ENCODE peak calls at places on chromosomes 4 and X, in four cellular contexts. V is aorta, Z is brain microvascular endothelial cell, P is GM23248. T is an unnamed sample.

GRCh38 chr4:10028910-10029309 is 7.6 kb upstream of the SLC2A9 start:
- DNase-seq in V (no peak), Z (no peak), P (peak), T (no peak)

GRCh38 chr4:12439633-12440305 is 1011.1 kb upstream of the HS3ST1 start:
- DNase-seq in V (no peak), Z (no peak), P (no peak), T (peak)

GRCh38 chrX:99371976-99372595 is 1038.0 kb downstream of the PCDH19 start:
- DNase-seq in V (no peak), Z (no peak), P (no peak), T (no peak)

GRCh38 chr4:38190717-38191178 is 230.6 kb downstream of the PTTG2 start:
- DNase-seq in V (peak), Z (peak), P (peak), T (peak)

GRCh38 chrX:72169008-72169728 is 12.4 kb upstream of the PIN4 start:
- DNase-seq in V (no peak), Z (no peak), P (peak), T (no peak)

GRCh38 chr4:86939123-86939522 is 4.3 kb downstream of the AFF1 start:
- DNase-seq in V (no peak), Z (no peak), P (peak), T (no peak)

GRCh38 chr4:127622923-127623754 is 9.6 kb upstream of the INTU start:
- DNase-seq in V (peak), Z (peak), P (peak), T (peak)

GRCh38 chr4:108433832-108434231 is 186.5 kb upstream of the RPL34 start:
- DNase-seq in V (no peak), Z (peak), P (peak), T (peak)

GRCh38 chrX:78571849-78572248 is 87.3 kb downstream of the RTL3 start:
- DNase-seq in V (no peak), Z (no peak), P (no peak), T (no peak)

GRCh38 chrX:97806238-97806637 is 922.5 kb downstream of the RPA4 start:
- DNase-seq in V (no peak), Z (no peak), P (peak), T (no peak)

GRCh38 chrX:39757971-39758370 is 339.8 kb downstream of the BCOR start:
- DNase-seq in V (no peak), Z (no peak), P (peak), T (no peak)

GRCh38 chrX:53447441-53447840 is 13.3 kb upstream of the HSD17B10 start:
- DNase-seq in V (no peak), Z (no peak), P (no peak), T (no peak)

GRCh38 chr4:77073106-77073858 is 2.5 kb downstream of the CCNI start:
- DNase-seq in V (no peak), Z (no peak), P (peak), T (peak)

GRCh38 chr4:180840142-180840541 is 1403.1 kb upstream of the TENM3 start:
- DNase-seq in V (no peak), Z (no peak), P (no peak), T (no peak)

GRCh38 chr4:184168406-184169019 is 49.2 kb downstream of the ENPP6 start:
- DNase-seq in V (peak), Z (peak), P (peak), T (peak)

GRCh38 chrX:19909761-19910160 is 22.4 kb upstream of the SH3KBP1 start:
- DNase-seq in V (no peak), Z (no peak), P (no peak), T (no peak)

GRCh38 chr4:82899339-82899738 is 1.2 kb upstream of the THAP9 start:
- DNase-seq in V (no peak), Z (no peak), P (peak), T (no peak)

GRCh38 chrX:40109288-40110008 is 11.7 kb upstream of the BCOR start:
- DNase-seq in V (peak), Z (no peak), P (peak), T (peak)

GRCh38 chrX:51002160-51002632 is 91.7 kb downstream of the BMP15 start:
- DNase-seq in V (peak), Z (no peak), P (no peak), T (no peak)

GRCh38 chr4:52833941-52834525 is 28.1 kb upstream of the RASL11B start:
- DNase-seq in V (no peak), Z (no peak), P (peak), T (peak)

GRCh38 chr4:146401274-146401673 is 120.5 kb downstream of the SLC10A7 start:
- DNase-seq in V (no peak), Z (no peak), P (no peak), T (no peak)

GRCh38 chrX:14362731-14363130 is 166.6 kb upstream of the GLRA2 start:
- DNase-seq in V (no peak), Z (no peak), P (peak), T (no peak)

GRCh38 chr4:2691313-2691712 is 64.8 kb downstream of the TNIP2 start:
- DNase-seq in V (no peak), Z (no peak), P (no peak), T (no peak)

GRCh38 chr4:84814100-84814750 is 152.3 kb downstream of the WDFY3 start:
- DNase-seq in V (no peak), Z (peak), P (peak), T (peak)

GRCh38 chr4:78070731-78071282 is 13.7 kb downstream of the FRAS1 start:
- DNase-seq in V (no peak), Z (no peak), P (no peak), T (peak)

GRCh38 chr4:24764305-24764704 is 31.1 kb upstream of the SOD3 start:
- DNase-seq in V (no peak), Z (no peak), P (no peak), T (peak)

GRCh38 chr4:180809439-180809838 is 1433.8 kb upstream of the TENM3 start:
- DNase-seq in V (no peak), Z (no peak), P (no peak), T (no peak)

GRCh38 chr4:147340547-147341225 is 140.2 kb upstream of the EDNRA start:
- DNase-seq in V (no peak), Z (no peak), P (peak), T (peak)

GRCh38 chr4:12562016-12562415 is 922.1 kb downstream of the RAB28 start:
- DNase-seq in V (no peak), Z (no peak), P (no peak), T (no peak)

GRCh38 chr4:123967360-123967759 is 570.8 kb downstream of the SPRY1 start:
- DNase-seq in V (no peak), Z (no peak), P (no peak), T (no peak)

GRCh38 chr4:30789219-30789671 is 69.1 kb downstream of the PCDH7 start:
- DNase-seq in V (no peak), Z (no peak), P (no peak), T (no peak)

GRCh38 chr4:78645853-78646757 is 94.5 kb downstream of the ANXA3 start:
- DNase-seq in V (peak), Z (peak), P (peak), T (peak)

DNA sequence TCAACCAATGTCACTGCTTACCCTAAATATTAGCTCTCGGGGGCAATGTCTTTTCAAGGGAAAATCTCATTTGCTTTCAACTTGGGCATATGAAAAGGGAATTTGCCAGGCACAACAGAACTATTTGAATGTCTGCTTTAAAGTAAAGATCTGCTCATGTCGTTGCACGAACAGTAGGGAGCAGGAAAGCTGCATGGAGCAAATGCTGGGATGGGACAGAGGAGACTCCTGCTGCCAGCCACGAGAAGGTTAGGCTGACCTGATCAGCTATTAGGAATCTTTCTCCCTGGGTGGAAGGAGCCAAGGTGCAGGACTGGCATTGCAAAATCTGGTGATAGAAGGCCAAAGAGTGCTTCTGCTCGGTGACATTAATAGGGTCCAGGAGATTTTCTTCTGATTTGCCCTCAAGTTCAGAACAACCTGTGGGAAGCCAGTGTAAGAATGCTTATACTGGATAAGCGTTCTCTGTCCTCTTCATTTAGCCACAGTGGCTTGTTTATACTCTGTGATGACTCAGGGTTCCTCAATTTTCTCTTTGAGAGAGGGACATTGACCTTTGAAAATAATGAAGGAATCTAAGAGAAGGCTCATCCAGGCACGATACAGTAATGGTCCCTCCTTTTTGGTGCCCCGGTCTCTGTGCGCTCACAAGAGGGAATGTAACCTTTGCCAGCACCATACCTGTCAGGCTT is 22.9 kb downstream of the FHL1 start:
- DNase-seq in V (no peak), Z (no peak), P (peak), T (no peak)
- H3K27ac ChIP-seq in V (peak), Z (peak), P (peak), T (no peak)

DNA sequence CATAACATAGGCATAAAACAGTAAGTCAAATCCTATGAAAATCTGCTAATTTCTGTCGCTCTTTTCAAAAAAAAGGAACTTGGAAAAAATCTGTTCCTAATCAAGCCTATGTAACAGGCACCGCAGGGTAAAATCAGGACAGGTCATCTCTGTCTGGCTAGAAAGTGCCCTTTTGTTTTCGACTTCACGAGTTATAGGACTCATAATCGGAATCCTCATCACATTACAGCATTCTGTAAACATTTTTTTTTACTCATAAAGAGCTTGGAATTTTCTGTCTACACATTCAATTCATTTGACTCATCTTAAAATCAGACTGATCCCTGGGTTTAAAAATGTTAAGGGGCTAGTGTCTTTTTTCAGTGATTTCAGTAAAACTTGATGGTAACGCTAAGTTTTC is 181.7 kb upstream of the TBC1D9 start:
- DNase-seq in V (no peak), Z (peak), P (peak), T (no peak)
- H3K27ac ChIP-seq in V (no peak), Z (peak), P (peak), T (no peak)

GRCh38 chrX:16664626-16665025 is 14.7 kb downstream of the S100G start:
- DNase-seq in V (no peak), Z (no peak), P (no peak), T (no peak)
- H3K27ac ChIP-seq in V (no peak), Z (peak), P (no peak), T (no peak)

GRCh38 chr4:101865501-101866062 is 75.1 kb downstream of the BANK1 start:
- DNase-seq in V (no peak), Z (peak), P (peak), T (peak)
- H3K27ac ChIP-seq in V (no peak), Z (no peak), P (peak), T (no peak)

GRCh38 chr4:142373610-142374009 is 472.5 kb downstream of the INPP4B start:
- DNase-seq in V (no peak), Z (no peak), P (peak), T (no peak)
- H3K27ac ChIP-seq in V (no peak), Z (no peak), P (peak), T (peak)

GRCh38 chrX:26050099-26050498 is 88.0 kb upstream of the MAGEB18 start:
- DNase-seq in V (no peak), Z (no peak), P (no peak), T (peak)
- H3K27ac ChIP-seq in V (no peak), Z (no peak), P (no peak), T (peak)

DNA sequence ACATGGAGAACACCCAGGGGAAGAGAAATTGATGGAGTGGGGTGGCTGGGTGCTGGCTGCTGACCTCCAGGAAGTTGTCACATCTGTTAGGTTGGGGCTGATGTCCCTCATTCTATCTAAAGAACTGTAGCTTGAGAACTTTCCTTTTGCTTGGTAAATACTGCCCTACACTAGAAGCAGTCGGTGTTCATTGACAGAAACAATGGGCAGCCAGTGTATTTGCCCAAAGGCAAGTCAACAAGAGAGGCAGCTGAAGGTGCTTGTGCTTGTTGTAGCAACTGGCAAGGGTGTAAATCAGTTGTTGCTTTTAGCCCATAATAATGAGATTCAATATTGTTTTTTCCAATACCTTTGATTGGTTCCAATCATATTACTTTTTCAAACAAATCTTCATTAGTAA is 956 bp downstream of the TMEM154 start:
- DNase-seq in V (no peak), Z (no peak), P (peak), T (peak)
- H3K27ac ChIP-seq in V (no peak), Z (no peak), P (no peak), T (peak)

GRCh38 chr4:57640391-57641100 is 530.4 kb upstream of the IGFBP7 start:
- DNase-seq in V (no peak), Z (no peak), P (no peak), T (no peak)
- H3K27ac ChIP-seq in V (no peak), Z (no peak), P (no peak), T (no peak)

GRCh38 chr4:140315032-140315826 is 58.2 kb upstream of the SCOC start:
- DNase-seq in V (no peak), Z (no peak), P (peak), T (no peak)

GRCh38 chr4:140312101-140312500 is 61.3 kb upstream of the SCOC start:
- DNase-seq in V (no peak), Z (no peak), P (no peak), T (no peak)

DNA sequence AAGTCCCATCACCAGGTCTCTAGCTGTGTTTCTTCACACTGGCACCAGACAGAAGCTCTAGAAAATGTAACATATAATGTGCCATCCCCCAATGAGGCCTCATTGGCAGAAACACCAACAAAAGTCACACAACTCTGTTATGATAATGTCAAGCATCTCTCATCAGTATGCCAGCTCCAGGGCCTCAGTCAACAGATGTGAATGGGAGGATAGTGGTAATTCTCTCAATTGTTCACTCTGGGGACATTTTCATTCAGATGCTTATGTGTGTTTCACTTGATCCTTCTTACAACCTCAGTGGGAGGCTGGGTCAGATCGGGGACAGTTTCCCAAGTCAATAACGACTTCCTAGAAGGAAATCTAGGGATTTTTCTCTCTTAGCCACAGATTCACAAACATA is 57.5 kb upstream of the SCOC start:
- DNase-seq in V (no peak), Z (no peak), P (no peak), T (no peak)
- H3K27ac ChIP-seq in V (no peak), Z (no peak), P (no peak), T (no peak)

GRCh38 chrX:140526138-140526537 is 21.3 kb upstream of the SOX3 start:
- DNase-seq in V (no peak), Z (no peak), P (peak), T (no peak)
- H3K27ac ChIP-seq in V (no peak), Z (no peak), P (peak), T (no peak)

T was measured in mammary epithelial cell.